ENCODE peak calls at places on chromosome 22, in five cellular contexts. C is HEK293T, I is HepG2, Q is H1, Z is GM12878. E is an unnamed sample.
A peak's percentile ranks its signal among the peaks of the same experiment; 100 is the strongest.

GRCh38 chr22:25172153-25172552 is 27.5 kb upstream of the CRYBB3 start:
- DNase-seq in C (no peak), I (peak; percentile 21), Q (no peak), Z (no peak), E (no peak)

GRCh38 chr22:47376901-47377520 is 614.6 kb downstream of the TBC1D22A start:
- DNase-seq in C (no peak), I (no peak), Q (no peak), Z (no peak), E (no peak)

GRCh38 chr22:30453731-30454510 is 17.9 kb downstream of the SEC14L3 start:
- DNase-seq in C (no peak), I (no peak), Q (no peak), Z (no peak), E (no peak)

GRCh38 chr22:23093090-23093788 is 22.9 kb downstream of the GNAZ start:
- DNase-seq in C (no peak), I (no peak), Q (no peak), Z (no peak), E (no peak)

GRCh38 chr22:27405672-27406388 is 395.7 kb downstream of the MN1 start:
- DNase-seq in C (peak; percentile 85), I (peak; percentile 16), Q (peak; percentile 25), Z (no peak), E (peak; percentile 33)

GRCh38 chr22:43001271-43002197 is 13.4 kb downstream of the PACSIN2 start:
- DNase-seq in C (no peak), I (peak; percentile 54), Q (no peak), Z (no peak), E (no peak)

GRCh38 chr22:30423296-30423958 is 2.1 kb upstream of the MTFP1 start:
- DNase-seq in C (no peak), I (no peak), Q (no peak), Z (no peak), E (no peak)

GRCh38 chr22:44489026-44489425 is 9.0 kb downstream of the RTL6 start:
- DNase-seq in C (no peak), I (no peak), Q (no peak), Z (no peak), E (no peak)

GRCh38 chr22:29470159-29470855 is 9.7 kb upstream of the NEFH start:
- DNase-seq in C (peak; percentile 96), I (peak; percentile 26), Q (peak; percentile 81), Z (no peak), E (peak; percentile 50)

GRCh38 chr22:29156507-29156906 is 49.2 kb upstream of the EMID1 start:
- DNase-seq in C (no peak), I (peak; percentile 20), Q (no peak), Z (no peak), E (no peak)

GRCh38 chr22:29907753-29908515 is 25.0 kb downstream of the MTMR3 start:
- DNase-seq in C (peak; percentile 81), I (peak; percentile 75), Q (no peak), Z (no peak), E (no peak)

GRCh38 chr22:20959578-20960461 is 7.2 kb upstream of the AIFM3 start:
- DNase-seq in C (no peak), I (no peak), Q (no peak), Z (no peak), E (no peak)

GRCh38 chr22:24107668-24108067 is 73.6 kb upstream of the SUSD2 start:
- DNase-seq in C (no peak), I (no peak), Q (no peak), Z (no peak), E (no peak)

GRCh38 chr22:31005535-31005934 is 36.5 kb downstream of the TUG1 start:
- DNase-seq in C (no peak), I (no peak), Q (no peak), Z (no peak), E (no peak)

GRCh38 chr22:47337161-47337621 is 574.7 kb downstream of the TBC1D22A start:
- DNase-seq in C (no peak), I (peak; percentile 39), Q (no peak), Z (no peak), E (no peak)

GRCh38 chr22:49214976-49215375 is 612.7 kb downstream of the BRD1 start:
- DNase-seq in C (no peak), I (no peak), Q (no peak), Z (no peak), E (no peak)

GRCh38 chr22:49215840-49216239 is 611.8 kb downstream of the BRD1 start:
- DNase-seq in C (no peak), I (no peak), Q (no peak), Z (no peak), E (no peak)

GRCh38 chr22:49213731-49214352 is 613.8 kb downstream of the BRD1 start:
- DNase-seq in C (no peak), I (no peak), Q (no peak), Z (no peak), E (no peak)

GRCh38 chr22:49218142-49218541 is 609.5 kb downstream of the BRD1 start:
- DNase-seq in C (no peak), I (no peak), Q (no peak), Z (no peak), E (no peak)

DNA sequence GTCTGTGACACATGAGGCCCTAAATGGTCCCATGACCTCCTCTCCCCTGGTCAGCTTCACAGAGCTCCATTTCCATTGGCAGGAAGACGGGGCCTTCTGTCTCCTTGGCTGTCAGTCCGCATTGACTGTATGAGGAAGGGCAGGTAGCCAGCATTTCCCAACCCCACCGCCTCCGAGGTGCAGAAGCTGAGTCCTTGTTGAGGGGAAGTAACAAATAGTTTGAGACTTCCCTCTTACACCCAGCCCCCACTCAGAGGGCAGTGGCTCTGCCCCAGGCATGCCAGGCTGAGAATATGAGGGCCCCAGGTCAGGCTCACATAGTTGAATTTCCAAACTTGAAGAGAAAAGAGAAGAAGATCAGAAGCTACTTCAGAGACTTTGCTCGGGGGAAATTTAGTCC is 611.1 kb downstream of the BRD1 start:
- DNase-seq in C (no peak), I (no peak), Q (no peak), Z (no peak), E (no peak)
- TF ChIP-seq SUZ12 in C (no peak), I (no peak), Q (no peak), Z (no peak), E (no peak)

GRCh38 chr22:34841321-34841901 is 224.5 kb upstream of the ISX start:
- DNase-seq in C (no peak), I (no peak), Q (peak; percentile 61), Z (no peak), E (peak; percentile 81)
- TF ChIP-seq SUZ12 in C (no peak), I (no peak), Q (no peak), Z (no peak), E (no peak)

GRCh38 chr22:50270302-50271010 is at the start of gene MAPK11:
- DNase-seq in C (peak; percentile 37), I (peak; percentile 47), Q (no peak), Z (no peak), E (peak; percentile 57)
- TF ChIP-seq SUZ12 in C (no peak), I (no peak), Q (no peak), Z (no peak), E (no peak)

GRCh38 chr22:46068176-46068907 is 82.0 kb upstream of the PPARA start:
- DNase-seq in C (no peak), I (no peak), Q (no peak), Z (no peak), E (no peak)
- TF ChIP-seq SUZ12 in C (no peak), I (no peak), Q (no peak), Z (no peak), E (no peak)

GRCh38 chr22:39292561-39293074 is 26.8 kb downstream of the RPL3 start:
- DNase-seq in C (peak; percentile 48), I (peak; percentile 81), Q (peak; percentile 62), Z (no peak), E (no peak)
- TF ChIP-seq SUZ12 in C (no peak), I (no peak), Q (no peak), Z (no peak), E (no peak)

GRCh38 chr22:37431811-37432707 is 4.8 kb upstream of the ELFN2 start:
- DNase-seq in C (no peak), I (peak; percentile 19), Q (no peak), Z (no peak), E (no peak)
- TF ChIP-seq SUZ12 in C (no peak), I (no peak), Q (no peak), Z (no peak), E (no peak)